ENCODE peak calls at places on chromosomes 7 and 10, in eight cellular contexts. D, U, Z, H, C, S, V and N are unnamed samples.

GRCh38 chr7:51732951-51733350 is 416.3 kb upstream of the COBL start:
- DNase-seq in D (peak; percentile 7), U (no peak), Z (no peak), H (no peak), C (no peak), S (no peak), V (no peak), N (no peak)

GRCh38 chr7:78770422-78771410 is 682.8 kb downstream of the MAGI2 start:
- DNase-seq in D (no peak), U (no peak), Z (no peak), H (peak; percentile 65), C (peak; percentile 32), S (no peak), V (no peak), N (no peak)

GRCh38 chr7:38756521-38756920 is 125.3 kb upstream of the AMPH start:
- DNase-seq in D (no peak), U (no peak), Z (no peak), H (no peak), C (no peak), S (no peak), V (no peak), N (no peak)

GRCh38 chr10:80539421-80539999 is 1.8 kb downstream of the SH2D4B start:
- DNase-seq in D (no peak), U (no peak), Z (no peak), H (no peak), C (no peak), S (no peak), V (no peak), N (no peak)

GRCh38 chr10:6953131-6953834 is 373.2 kb upstream of the PRKCQ start:
- DNase-seq in D (no peak), U (no peak), Z (no peak), H (no peak), C (no peak), S (no peak), V (no peak), N (no peak)

GRCh38 chr7:151251926-151252835 is 3.7 kb upstream of the SMARCD3 start:
- DNase-seq in D (peak; percentile 87), U (no peak), Z (no peak), H (peak; percentile 44), C (peak; percentile 83), S (no peak), V (peak; percentile 93), N (no peak)

GRCh38 chr7:48046458-48046857 is 11.1 kb downstream of the C7orf57 start:
- DNase-seq in D (no peak), U (no peak), Z (no peak), H (no peak), C (no peak), S (peak; percentile 16), V (no peak), N (no peak)

GRCh38 chr7:74501298-74501697 is 47.6 kb downstream of the GTF2IRD1 start:
- DNase-seq in D (no peak), U (no peak), Z (no peak), H (peak; percentile 48), C (peak; percentile 36), S (no peak), V (no peak), N (no peak)